ENCODE peak calls at places on chromosomes 12 and 14, in four cellular contexts. R is iPS DF 19.7; H is KBM-7; J is stimulated activated CD4-positive, alpha-beta T cell treated with anti-CD3 and anti-CD28 coated beads, TNF-alpha, amount 100 ng/mL, for 1 hour. T is an unnamed sample.

GRCh38 chr14:88323520-88324199 is 591 bp upstream of the KCNK10 start:
- DNase-seq in R (no peak), H (peak), J (no peak), T (no peak)

GRCh38 chr14:22104971-22105641 is 431.5 kb upstream of the OR4E1 start:
- DNase-seq in R (no peak), H (no peak), J (no peak), T (no peak)

GRCh38 chr12:48003226-48004038 is 844 bp downstream of the COL2A1 start:
- DNase-seq in R (no peak), H (no peak), J (no peak), T (no peak)

GRCh38 chr12:52201520-52201839 is 9.7 kb upstream of the KRT80 start:
- DNase-seq in R (no peak), H (no peak), J (no peak), T (no peak)

GRCh38 chr12:91744613-91745012 is 401.0 kb downstream of the BTG1 start:
- DNase-seq in R (no peak), H (no peak), J (no peak), T (no peak)

GRCh38 chr12:89280833-89281533 is 71.3 kb downstream of the DUSP6 start:
- DNase-seq in R (no peak), H (peak), J (no peak), T (peak)

GRCh38 chr12:80472912-80473500 is 29.0 kb downstream of the PTPRQ start:
- DNase-seq in R (no peak), H (peak), J (no peak), T (peak)

GRCh38 chr14:74852922-74853530 is 22.9 kb downstream of the PROX2 start:
- DNase-seq in R (no peak), H (no peak), J (no peak), T (no peak)

GRCh38 chr12:121831571-121832235 is 27.0 kb downstream of the HPD start:
- DNase-seq in R (no peak), H (no peak), J (no peak), T (no peak)

GRCh38 chr12:87795555-87795954 is 233.6 kb downstream of the C12orf50 start:
- DNase-seq in R (no peak), H (no peak), J (no peak), T (no peak)

GRCh38 chr14:59511916-59512530 is 27.7 kb downstream of the JKAMP start:
- DNase-seq in R (peak), H (peak), J (no peak), T (no peak)

GRCh38 chr12:8951744-8952143 is 2.3 kb upstream of the M6PR start:
- DNase-seq in R (no peak), H (no peak), J (no peak), T (no peak)

GRCh38 chr12:3882896-3883564 is 9.8 kb upstream of the PARP11 start:
- DNase-seq in R (no peak), H (peak), J (no peak), T (no peak)

GRCh38 chr12:29149691-29150382 is 759 bp downstream of the FAR2 start:
- DNase-seq in R (no peak), H (peak), J (no peak), T (no peak)

GRCh38 chr14:105019861-105020814 is 745 bp downstream of the CDCA4 start:
- DNase-seq in R (no peak), H (peak), J (peak), T (no peak)

GRCh38 chr14:54676822-54677708 is 110.1 kb downstream of the SAMD4A start:
- DNase-seq in R (peak), H (peak), J (no peak), T (no peak)

GRCh38 chr12:14769462-14769836 is 33.8 kb downstream of the WBP11 start:
- DNase-seq in R (no peak), H (no peak), J (no peak), T (no peak)

GRCh38 chr12:80041691-80042090 is 57.6 kb upstream of the OTOGL start:
- DNase-seq in R (no peak), H (no peak), J (no peak), T (no peak)

GRCh38 chr12:112901271-112901670 is 5.5 kb upstream of the OAS1 start:
- DNase-seq in R (no peak), H (no peak), J (no peak), T (no peak)

GRCh38 chr12:130764475-130765185 is 48.5 kb upstream of the RIMBP2 start:
- DNase-seq in R (no peak), H (peak), J (no peak), T (no peak)

GRCh38 chr14:64703393-64704144 is 655 bp upstream of the PLEKHG3 start:
- DNase-seq in R (no peak), H (no peak), J (no peak), T (no peak)

GRCh38 chr12:124861492-124861891 is 2.2 kb downstream of the SCARB1 start:
- DNase-seq in R (no peak), H (no peak), J (no peak), T (no peak)

GRCh38 chr14:35927727-35928126 is 101.6 kb downstream of the BRMS1L start:
- DNase-seq in R (no peak), H (no peak), J (no peak), T (no peak)

GRCh38 chr12:63150255-63151060 is 543 bp downstream of the AVPR1A start:
- DNase-seq in R (peak), H (no peak), J (no peak), T (peak)

GRCh38 chr12:132365226-132365625 is 35.8 kb upstream of the GALNT9 start:
- DNase-seq in R (no peak), H (no peak), J (no peak), T (no peak)